ENCODE peak calls at places on chromosome 14, in eight cellular contexts. One of them, this sample, is unnamed.

GRCh38 chr14:58078068-58078467 is 73.9 kb downstream of the ARMH4 start:
- DNase-seq in suprapubic skin: no peak
- DNase-seq in IMR-90: peak
- DNase-seq in cardiac muscle cell: peak
- DNase-seq in astrocyte: peak
- DNase-seq in endothelial cell of umbilical vein: no peak
- DNase-seq in MM.1S: no peak
- DNase-seq in choroid plexus epithelial cell: peak
- DNase-seq in this sample: no peak

GRCh38 chr14:89330236-89331002 is 86.6 kb downstream of the FOXN3 start:
- DNase-seq in suprapubic skin: no peak
- DNase-seq in IMR-90: peak
- DNase-seq in cardiac muscle cell: peak
- DNase-seq in astrocyte: peak
- DNase-seq in endothelial cell of umbilical vein: no peak
- DNase-seq in MM.1S: no peak
- DNase-seq in choroid plexus epithelial cell: peak
- DNase-seq in this sample: no peak

GRCh38 chr14:96166475-96167223 is 38.0 kb upstream of the BDKRB2 start:
- DNase-seq in suprapubic skin: peak
- DNase-seq in IMR-90: peak
- DNase-seq in cardiac muscle cell: peak
- DNase-seq in astrocyte: no peak
- DNase-seq in endothelial cell of umbilical vein: no peak
- DNase-seq in MM.1S: no peak
- DNase-seq in choroid plexus epithelial cell: no peak
- DNase-seq in this sample: no peak

GRCh38 chr14:104585966-104586702 is 6.6 kb downstream of the C14orf180 start:
- DNase-seq in suprapubic skin: no peak
- DNase-seq in IMR-90: no peak
- DNase-seq in cardiac muscle cell: peak
- DNase-seq in astrocyte: no peak
- DNase-seq in endothelial cell of umbilical vein: no peak
- DNase-seq in MM.1S: no peak
- DNase-seq in choroid plexus epithelial cell: no peak
- DNase-seq in this sample: no peak

GRCh38 chr14:104979758-104980591 is 1.8 kb upstream of the AHNAK2 start:
- DNase-seq in suprapubic skin: peak
- DNase-seq in IMR-90: peak
- DNase-seq in cardiac muscle cell: peak
- DNase-seq in astrocyte: peak
- DNase-seq in endothelial cell of umbilical vein: peak
- DNase-seq in MM.1S: no peak
- DNase-seq in choroid plexus epithelial cell: peak
- DNase-seq in this sample: no peak

GRCh38 chr14:95290769-95291440 is 28.8 kb downstream of the CLMN start:
- DNase-seq in suprapubic skin: peak
- DNase-seq in IMR-90: no peak
- DNase-seq in cardiac muscle cell: no peak
- DNase-seq in astrocyte: no peak
- DNase-seq in endothelial cell of umbilical vein: peak
- DNase-seq in MM.1S: no peak
- DNase-seq in choroid plexus epithelial cell: no peak
- DNase-seq in this sample: no peak

GRCh38 chr14:66758031-66758613 is 250.2 kb downstream of the GPHN start:
- DNase-seq in suprapubic skin: no peak
- DNase-seq in IMR-90: no peak
- DNase-seq in cardiac muscle cell: no peak
- DNase-seq in astrocyte: no peak
- DNase-seq in endothelial cell of umbilical vein: no peak
- DNase-seq in MM.1S: no peak
- DNase-seq in choroid plexus epithelial cell: no peak
- DNase-seq in this sample: no peak

GRCh38 chr14:55641290-55641689 is 61.3 kb downstream of the KTN1 start:
- DNase-seq in suprapubic skin: no peak
- DNase-seq in IMR-90: no peak
- DNase-seq in cardiac muscle cell: no peak
- DNase-seq in astrocyte: no peak
- DNase-seq in endothelial cell of umbilical vein: no peak
- DNase-seq in MM.1S: no peak
- DNase-seq in choroid plexus epithelial cell: no peak
- DNase-seq in this sample: no peak

GRCh38 chr14:60090864-60091519 is 731 bp upstream of the PCNX4 start:
- DNase-seq in suprapubic skin: peak
- DNase-seq in IMR-90: peak
- DNase-seq in cardiac muscle cell: peak
- DNase-seq in astrocyte: peak
- DNase-seq in endothelial cell of umbilical vein: peak
- DNase-seq in MM.1S: peak
- DNase-seq in choroid plexus epithelial cell: peak
- DNase-seq in this sample: no peak

GRCh38 chr14:35332517-35333346 is 40.5 kb downstream of the PSMA6 start:
- DNase-seq in suprapubic skin: no peak
- DNase-seq in IMR-90: no peak
- DNase-seq in cardiac muscle cell: no peak
- DNase-seq in astrocyte: no peak
- DNase-seq in endothelial cell of umbilical vein: no peak
- DNase-seq in MM.1S: peak
- DNase-seq in choroid plexus epithelial cell: no peak
- DNase-seq in this sample: no peak

GRCh38 chr14:51684760-51685159 is 33.0 kb downstream of the FRMD6 start:
- DNase-seq in suprapubic skin: no peak
- DNase-seq in IMR-90: peak
- DNase-seq in cardiac muscle cell: peak
- DNase-seq in astrocyte: no peak
- DNase-seq in endothelial cell of umbilical vein: no peak
- DNase-seq in MM.1S: no peak
- DNase-seq in choroid plexus epithelial cell: no peak
- DNase-seq in this sample: no peak

GRCh38 chr14:103372552-103373304 is 12.5 kb upstream of the MARK3 start:
- DNase-seq in suprapubic skin: no peak
- DNase-seq in IMR-90: peak
- DNase-seq in cardiac muscle cell: peak
- DNase-seq in astrocyte: peak
- DNase-seq in endothelial cell of umbilical vein: peak
- DNase-seq in MM.1S: no peak
- DNase-seq in choroid plexus epithelial cell: peak
- DNase-seq in this sample: no peak

GRCh38 chr14:49173765-49174373 is 412.3 kb downstream of the RPS29 start:
- DNase-seq in suprapubic skin: no peak
- DNase-seq in IMR-90: peak
- DNase-seq in cardiac muscle cell: peak
- DNase-seq in astrocyte: peak
- DNase-seq in endothelial cell of umbilical vein: peak
- DNase-seq in MM.1S: peak
- DNase-seq in choroid plexus epithelial cell: peak
- DNase-seq in this sample: peak

GRCh38 chr14:77862154-77862783 is 62.4 kb downstream of the ADCK1 start:
- DNase-seq in suprapubic skin: peak
- DNase-seq in IMR-90: peak
- DNase-seq in cardiac muscle cell: peak
- DNase-seq in astrocyte: peak
- DNase-seq in endothelial cell of umbilical vein: peak
- DNase-seq in MM.1S: peak
- DNase-seq in choroid plexus epithelial cell: peak
- DNase-seq in this sample: peak

GRCh38 chr14:94942601-94943000 is 172.7 kb upstream of the GSC start:
- DNase-seq in suprapubic skin: no peak
- DNase-seq in IMR-90: no peak
- DNase-seq in cardiac muscle cell: no peak
- DNase-seq in astrocyte: no peak
- DNase-seq in endothelial cell of umbilical vein: no peak
- DNase-seq in MM.1S: no peak
- DNase-seq in choroid plexus epithelial cell: no peak
- DNase-seq in this sample: no peak

GRCh38 chr14:102085503-102085902 is 1.3 kb downstream of the HSP90AA1 start:
- DNase-seq in suprapubic skin: no peak
- DNase-seq in IMR-90: no peak
- DNase-seq in cardiac muscle cell: no peak
- DNase-seq in astrocyte: no peak
- DNase-seq in endothelial cell of umbilical vein: no peak
- DNase-seq in MM.1S: no peak
- DNase-seq in choroid plexus epithelial cell: no peak
- DNase-seq in this sample: no peak
- H3K4me3 ChIP-seq in suprapubic skin: peak
- H3K4me3 ChIP-seq in IMR-90: peak
- H3K4me3 ChIP-seq in cardiac muscle cell: peak
- H3K4me3 ChIP-seq in astrocyte: peak
- H3K4me3 ChIP-seq in endothelial cell of umbilical vein: peak
- H3K4me3 ChIP-seq in MM.1S: peak
- H3K4me3 ChIP-seq in choroid plexus epithelial cell: peak
- H3K4me3 ChIP-seq in this sample: peak

DNA sequence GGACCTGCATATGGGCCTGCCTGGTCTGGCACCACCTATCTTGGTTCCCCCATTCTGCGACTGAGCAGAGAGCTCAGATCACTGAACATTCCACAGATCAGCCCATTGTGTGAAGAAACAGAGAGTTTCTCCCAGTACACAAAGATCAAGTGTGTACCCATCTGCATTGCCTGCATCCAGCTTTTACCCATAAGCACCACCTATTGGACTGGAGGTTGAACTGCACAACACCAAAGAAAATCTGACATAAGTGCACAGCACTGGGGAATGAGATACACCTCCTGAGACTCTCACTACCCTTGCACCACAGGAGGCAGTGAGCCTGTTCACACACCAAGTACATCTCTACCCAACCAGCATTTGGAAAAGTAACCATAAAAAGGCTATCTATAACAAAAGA is 362.6 kb upstream of the CLEC14A start:
- DNase-seq in suprapubic skin: no peak
- DNase-seq in IMR-90: no peak
- DNase-seq in cardiac muscle cell: no peak
- DNase-seq in astrocyte: no peak
- DNase-seq in endothelial cell of umbilical vein: no peak
- DNase-seq in MM.1S: no peak
- DNase-seq in choroid plexus epithelial cell: no peak
- DNase-seq in this sample: no peak
- TF ChIP-seq CTCF in suprapubic skin: no peak
- TF ChIP-seq CTCF in IMR-90: no peak
- TF ChIP-seq CTCF in cardiac muscle cell: no peak
- TF ChIP-seq CTCF in astrocyte: no peak
- TF ChIP-seq CTCF in endothelial cell of umbilical vein: peak
- TF ChIP-seq CTCF in MM.1S: peak
- TF ChIP-seq CTCF in choroid plexus epithelial cell: no peak
- TF ChIP-seq CTCF in this sample: peak

GRCh38 chr14:68508581-68508980 is 284.3 kb downstream of the ZFP36L1 start:
- DNase-seq in suprapubic skin: peak
- DNase-seq in IMR-90: no peak
- DNase-seq in cardiac muscle cell: no peak
- DNase-seq in astrocyte: no peak
- DNase-seq in endothelial cell of umbilical vein: no peak
- DNase-seq in MM.1S: no peak
- DNase-seq in choroid plexus epithelial cell: no peak
- DNase-seq in this sample: no peak

GRCh38 chr14:68507544-68508081 is 285.3 kb downstream of the ZFP36L1 start:
- DNase-seq in suprapubic skin: peak
- DNase-seq in IMR-90: no peak
- DNase-seq in cardiac muscle cell: no peak
- DNase-seq in astrocyte: no peak
- DNase-seq in endothelial cell of umbilical vein: no peak
- DNase-seq in MM.1S: no peak
- DNase-seq in choroid plexus epithelial cell: no peak
- DNase-seq in this sample: no peak

GRCh38 chr14:68506645-68507405 is 286.0 kb downstream of the ZFP36L1 start:
- DNase-seq in suprapubic skin: peak
- DNase-seq in IMR-90: no peak
- DNase-seq in cardiac muscle cell: no peak
- DNase-seq in astrocyte: no peak
- DNase-seq in endothelial cell of umbilical vein: no peak
- DNase-seq in MM.1S: peak
- DNase-seq in choroid plexus epithelial cell: no peak
- DNase-seq in this sample: peak

GRCh38 chr14:68504861-68505260 is 288.0 kb downstream of the ZFP36L1 start:
- DNase-seq in suprapubic skin: no peak
- DNase-seq in IMR-90: no peak
- DNase-seq in cardiac muscle cell: no peak
- DNase-seq in astrocyte: no peak
- DNase-seq in endothelial cell of umbilical vein: no peak
- DNase-seq in MM.1S: no peak
- DNase-seq in choroid plexus epithelial cell: no peak
- DNase-seq in this sample: no peak

DNA sequence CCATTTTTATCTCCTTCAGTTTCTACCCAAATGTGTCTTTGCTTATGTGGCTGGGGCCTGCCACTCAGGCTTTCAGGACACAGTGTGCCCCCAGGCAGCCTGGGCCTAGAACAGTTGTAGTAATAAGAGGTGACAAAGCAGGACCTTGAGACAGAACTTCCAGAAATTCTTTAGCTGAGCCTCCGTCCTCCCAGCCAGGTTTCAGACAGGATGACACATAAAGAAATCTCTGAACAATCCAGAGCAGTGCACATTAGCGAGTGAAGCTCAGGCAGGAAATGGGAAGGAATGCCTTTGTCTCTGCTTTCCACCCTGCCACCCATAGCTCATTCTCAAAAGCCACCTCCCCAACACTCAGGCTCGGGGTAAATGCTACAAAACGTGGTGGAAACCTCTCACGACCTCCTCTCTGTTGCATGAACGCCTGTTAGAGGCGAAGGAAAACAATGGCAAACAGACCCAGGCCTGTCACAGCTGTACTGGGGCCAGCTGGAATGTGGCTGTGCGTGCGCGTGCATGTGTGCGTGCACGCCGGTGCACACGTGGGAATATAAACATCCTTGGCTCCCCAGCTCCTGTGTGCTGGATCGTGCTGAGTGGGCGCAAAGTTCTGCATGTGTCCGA is 286.7 kb downstream of the ZFP36L1 start:
- DNase-seq in suprapubic skin: peak
- DNase-seq in IMR-90: peak
- DNase-seq in cardiac muscle cell: peak
- DNase-seq in astrocyte: peak
- DNase-seq in endothelial cell of umbilical vein: peak
- DNase-seq in MM.1S: no peak
- DNase-seq in choroid plexus epithelial cell: peak
- DNase-seq in this sample: no peak
- H3K4me3 ChIP-seq in suprapubic skin: no peak
- H3K4me3 ChIP-seq in IMR-90: no peak
- H3K4me3 ChIP-seq in cardiac muscle cell: no peak
- H3K4me3 ChIP-seq in astrocyte: no peak
- H3K4me3 ChIP-seq in endothelial cell of umbilical vein: no peak
- H3K4me3 ChIP-seq in MM.1S: no peak
- H3K4me3 ChIP-seq in choroid plexus epithelial cell: no peak
- H3K4me3 ChIP-seq in this sample: no peak

GRCh38 chr14:106826833-106827369 is 1300.5 kb downstream of the TMEM121 start:
- DNase-seq in suprapubic skin: no peak
- DNase-seq in IMR-90: no peak
- DNase-seq in cardiac muscle cell: no peak
- DNase-seq in astrocyte: no peak
- DNase-seq in endothelial cell of umbilical vein: no peak
- DNase-seq in MM.1S: no peak
- DNase-seq in choroid plexus epithelial cell: no peak
- DNase-seq in this sample: no peak

DNA sequence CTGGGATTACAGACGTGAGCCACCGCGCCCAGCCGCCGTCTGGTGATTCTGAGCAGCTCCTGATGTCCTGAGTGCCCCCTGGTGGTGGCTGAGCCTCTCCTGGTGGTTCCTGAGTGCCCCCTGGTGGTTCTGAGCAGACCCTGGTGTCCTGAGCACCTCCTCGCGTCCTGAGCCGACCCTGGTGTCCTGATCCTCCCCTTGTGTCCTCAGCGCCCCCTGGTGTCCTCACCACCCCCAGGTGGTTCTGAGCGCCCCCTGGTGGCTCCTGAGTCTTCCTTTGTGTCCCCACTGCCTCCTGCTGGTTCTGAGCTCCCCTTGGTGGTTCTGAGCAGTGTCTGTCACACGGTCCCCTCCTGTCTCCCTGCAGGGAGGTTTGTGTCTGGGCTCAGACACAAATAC is 1304.9 kb downstream of the TMEM121 start:
- DNase-seq in suprapubic skin: no peak
- DNase-seq in IMR-90: no peak
- DNase-seq in cardiac muscle cell: no peak
- DNase-seq in astrocyte: no peak
- DNase-seq in endothelial cell of umbilical vein: no peak
- DNase-seq in MM.1S: peak
- DNase-seq in choroid plexus epithelial cell: peak
- DNase-seq in this sample: peak
- TF ChIP-seq CTCF in suprapubic skin: no peak
- TF ChIP-seq CTCF in IMR-90: no peak
- TF ChIP-seq CTCF in cardiac muscle cell: peak
- TF ChIP-seq CTCF in astrocyte: no peak
- TF ChIP-seq CTCF in endothelial cell of umbilical vein: no peak
- TF ChIP-seq CTCF in MM.1S: peak
- TF ChIP-seq CTCF in choroid plexus epithelial cell: peak
- TF ChIP-seq CTCF in this sample: peak